ENCODE peak calls at places on chromosomes 3 and 15, in seven cellular contexts. G is WERI-Rb-1; A is cerebellum; W is psoas muscle; O is astrocyte of the spinal cord; I is CD4-positive, alpha-beta T cell; C is SW 1271. J is an unnamed sample.

GRCh38 chr3:184238246-184238818 is 8.9 kb downstream of the VWA5B2 start:
- DNase-seq in G (no peak), A (peak), W (no peak), O (no peak), I (no peak), C (no peak), J (no peak)

GRCh38 chr15:57527382-57528091 is 64.2 kb upstream of the MYZAP start:
- DNase-seq in G (peak), A (peak), W (no peak), O (peak), I (no peak), C (peak), J (no peak)

GRCh38 chr15:51227967-51228783 is 110.2 kb downstream of the CYP19A1 start:
- DNase-seq in G (no peak), A (no peak), W (no peak), O (peak), I (no peak), C (peak), J (peak)

GRCh38 chr15:58307313-58307961 is 124.4 kb upstream of the LIPC start:
- DNase-seq in G (peak), A (peak), W (no peak), O (peak), I (no peak), C (no peak), J (no peak)

GRCh38 chr3:13705702-13706280 is 156.9 kb downstream of the FBLN2 start:
- DNase-seq in G (peak), A (no peak), W (no peak), O (no peak), I (no peak), C (no peak), J (no peak)

GRCh38 chr3:120673116-120673515 is 8.9 kb downstream of the HGD start:
- DNase-seq in G (no peak), A (peak), W (no peak), O (no peak), I (no peak), C (no peak), J (no peak)

GRCh38 chr3:80244390-80244789 is 476.6 kb upstream of the ROBO1 start:
- DNase-seq in G (no peak), A (no peak), W (no peak), O (peak), I (no peak), C (no peak), J (no peak)

GRCh38 chr3:147699175-147699838 is 290.1 kb downstream of the ZIC1 start:
- DNase-seq in G (no peak), A (no peak), W (no peak), O (peak), I (no peak), C (no peak), J (no peak)

GRCh38 chr15:52080031-52080430 is 32.5 kb downstream of the BCL2L10 start:
- DNase-seq in G (no peak), A (no peak), W (no peak), O (peak), I (no peak), C (no peak), J (no peak)

GRCh38 chr15:90413411-90414379 is 25.7 kb downstream of the IQGAP1 start:
- DNase-seq in G (no peak), A (no peak), W (no peak), O (peak), I (no peak), C (peak), J (no peak)

GRCh38 chr15:58361291-58361759 is 70.5 kb upstream of the LIPC start:
- DNase-seq in G (no peak), A (no peak), W (no peak), O (peak), I (no peak), C (no peak), J (no peak)

GRCh38 chr15:31442203-31443090 is 115.8 kb downstream of the KLF13 start:
- DNase-seq in G (peak), A (no peak), W (no peak), O (peak), I (no peak), C (no peak), J (peak)

GRCh38 chr3:167785790-167786189 is 50.3 kb downstream of the SERPINI1 start:
- DNase-seq in G (no peak), A (no peak), W (no peak), O (no peak), I (no peak), C (no peak), J (no peak)

GRCh38 chr3:116777181-116777840 is 67.7 kb downstream of the TUSC7 start:
- DNase-seq in G (no peak), A (no peak), W (no peak), O (peak), I (no peak), C (no peak), J (no peak)

GRCh38 chr3:98732239-98733054 is 30.7 kb upstream of the ST3GAL6 start:
- DNase-seq in G (peak), A (peak), W (peak), O (peak), I (no peak), C (peak), J (peak)

GRCh38 chr15:48811325-48811938 is 563 bp upstream of the CEP152 start:
- DNase-seq in G (peak), A (no peak), W (no peak), O (no peak), I (no peak), C (no peak), J (no peak)

GRCh38 chr3:113002033-113002432 is 11.2 kb downstream of the GTPBP8 start:
- DNase-seq in G (no peak), A (no peak), W (no peak), O (no peak), I (no peak), C (no peak), J (no peak)

GRCh38 chr3:194255252-194256039 is 95.7 kb downstream of the CPN2 start:
- DNase-seq in G (peak), A (no peak), W (peak), O (no peak), I (peak), C (no peak), J (peak)

GRCh38 chr3:101643861-101644613 is 32.9 kb downstream of the ZBTB11 start:
- DNase-seq in G (no peak), A (no peak), W (no peak), O (peak), I (no peak), C (peak), J (no peak)

GRCh38 chr15:61088675-61089074 is 140.4 kb downstream of the RORA start:
- DNase-seq in G (no peak), A (no peak), W (no peak), O (no peak), I (no peak), C (no peak), J (no peak)

GRCh38 chr3:129872107-129872506 is 21.4 kb downstream of the TMCC1 start:
- DNase-seq in G (no peak), A (no peak), W (no peak), O (no peak), I (no peak), C (no peak), J (no peak)

GRCh38 chr3:9028134-9028533 is 64.9 kb upstream of the RAD18 start:
- DNase-seq in G (no peak), A (peak), W (peak), O (peak), I (no peak), C (no peak), J (peak)

GRCh38 chr15:90838544-90838943 is 29.8 kb upstream of the FURIN start:
- DNase-seq in G (no peak), A (no peak), W (no peak), O (no peak), I (no peak), C (no peak), J (no peak)

J was measured in left ventricle myocardium superior.